ENCODE peak calls at places on chromosomes 4 and X, in seven cellular contexts. J is GM23338, H is ovary, P is lung, U is bronchial epithelial cell, V is thoracic aorta, K is dorsolateral prefrontal cortex. O is an unnamed sample.

GRCh38 chrX:24260827-24261550 is 52.9 kb downstream of the SUPT20HL2 start:
- DNase-seq in J (no peak), H (peak; percentile 19), P (no peak), U (no peak), V (no peak), K (no peak), O (no peak)

GRCh38 chr4:2142630-2143427 is 83.7 kb downstream of the NAT8L start:
- DNase-seq in J (no peak), H (no peak), P (no peak), U (no peak), V (no peak), K (no peak), O (no peak)

GRCh38 chr4:68748181-68748981 is 67.4 kb upstream of the UGT2B10 start:
- DNase-seq in J (no peak), H (no peak), P (no peak), U (peak; percentile 77), V (no peak), K (no peak), O (no peak)

GRCh38 chr4:47876784-47877183 is 37.6 kb downstream of the NFXL1 start:
- DNase-seq in J (no peak), H (no peak), P (no peak), U (no peak), V (no peak), K (no peak), O (no peak)

GRCh38 chr4:146054676-146055075 is 116.1 kb upstream of the ZNF827 start:
- DNase-seq in J (no peak), H (no peak), P (no peak), U (peak; percentile 64), V (no peak), K (no peak), O (no peak)

GRCh38 chrX:50700921-50701320 is 113.1 kb downstream of the SHROOM4 start:
- DNase-seq in J (peak; percentile 28), H (no peak), P (no peak), U (no peak), V (no peak), K (no peak), O (no peak)

GRCh38 chr4:154490261-154490588 is 1.4 kb downstream of the DCHS2 start:
- DNase-seq in J (peak; percentile 67), H (no peak), P (no peak), U (no peak), V (no peak), K (no peak), O (no peak)

GRCh38 chrX:40076750-40077149 is 21.0 kb downstream of the BCOR start:
- DNase-seq in J (no peak), H (no peak), P (no peak), U (no peak), V (no peak), K (no peak), O (no peak)

GRCh38 chr4:76302856-76303438 is 3.6 kb upstream of the STBD1 start:
- DNase-seq in J (no peak), H (no peak), P (no peak), U (no peak), V (no peak), K (no peak), O (no peak)

GRCh38 chr4:139450586-139450985 is 3.3 kb upstream of the RAB33B start:
- DNase-seq in J (no peak), H (no peak), P (no peak), U (no peak), V (no peak), K (no peak), O (no peak)

GRCh38 chr4:137861682-137862081 is 329.4 kb upstream of the PCDH18 start:
- DNase-seq in J (peak; percentile 25), H (no peak), P (no peak), U (peak; percentile 20), V (no peak), K (no peak), O (no peak)

GRCh38 chrX:70452143-70452733 is 7.6 kb downstream of the DLG3 start:
- DNase-seq in J (peak; percentile 77), H (peak; percentile 53), P (peak; percentile 49), U (no peak), V (no peak), K (no peak), O (peak; percentile 37)

GRCh38 chr4:4801013-4801412 is 58.5 kb upstream of the MSX1 start:
- DNase-seq in J (no peak), H (no peak), P (no peak), U (no peak), V (no peak), K (no peak), O (no peak)

GRCh38 chrX:72247206-72247944 is 8.5 kb upstream of the ERCC6L start:
- DNase-seq in J (no peak), H (peak; percentile 26), P (peak; percentile 74), U (no peak), V (no peak), K (no peak), O (no peak)

GRCh38 chr4:69849297-69849696 is 10.6 kb downstream of the SULT1E1 start:
- DNase-seq in J (no peak), H (no peak), P (no peak), U (no peak), V (no peak), K (no peak), O (no peak)

GRCh38 chrX:38649674-38650647 is 88.6 kb downstream of the TSPAN7 start:
- DNase-seq in J (no peak), H (no peak), P (no peak), U (no peak), V (no peak), K (no peak), O (no peak)

GRCh38 chrX:145609951-145610511 is 207.6 kb upstream of the SLITRK2 start:
- DNase-seq in J (no peak), H (no peak), P (no peak), U (peak; percentile 43), V (no peak), K (no peak), O (no peak)

GRCh38 chr4:127261476-127261875 is 371.3 kb upstream of the INTU start:
- DNase-seq in J (no peak), H (no peak), P (no peak), U (peak; percentile 58), V (no peak), K (no peak), O (no peak)

GRCh38 chr4:154911097-154911496 is 130.0 kb downstream of the RBM46 start:
- DNase-seq in J (peak; percentile 65), H (no peak), P (no peak), U (peak; percentile 21), V (no peak), K (no peak), O (no peak)

GRCh38 chr4:159271857-159272256 is 169.0 kb downstream of the RAPGEF2 start:
- DNase-seq in J (no peak), H (no peak), P (no peak), U (peak; percentile 61), V (no peak), K (no peak), O (no peak)

GRCh38 chr4:182918791-182919302 is 1.7 kb upstream of the DCTD start:
- DNase-seq in J (no peak), H (no peak), P (no peak), U (peak; percentile 40), V (no peak), K (no peak), O (no peak)

GRCh38 chr4:146062325-146062715 is 113.2 kb upstream of the LSM6 start:
- DNase-seq in J (no peak), H (no peak), P (no peak), U (no peak), V (no peak), K (no peak), O (no peak)

GRCh38 chr4:68724426-68724825 is 54.0 kb upstream of the UGT2B15 start:
- DNase-seq in J (peak; percentile 11), H (no peak), P (no peak), U (no peak), V (no peak), K (no peak), O (no peak)

GRCh38 chr4:67332627-67333026 is 212.7 kb downstream of the CENPC start:
- DNase-seq in J (peak; percentile 64), H (no peak), P (no peak), U (peak; percentile 38), V (no peak), K (no peak), O (no peak)

GRCh38 chrX:115311666-115312065 is 22.2 kb downstream of the LUZP4 start:
- DNase-seq in J (peak; percentile 66), H (no peak), P (no peak), U (no peak), V (no peak), K (peak; percentile 29), O (no peak)
- TF ChIP-seq CTCF in J (peak; percentile 54), H (no peak), P (no peak), U (no peak), V (no peak), K (no peak), O (no peak)

DNA sequence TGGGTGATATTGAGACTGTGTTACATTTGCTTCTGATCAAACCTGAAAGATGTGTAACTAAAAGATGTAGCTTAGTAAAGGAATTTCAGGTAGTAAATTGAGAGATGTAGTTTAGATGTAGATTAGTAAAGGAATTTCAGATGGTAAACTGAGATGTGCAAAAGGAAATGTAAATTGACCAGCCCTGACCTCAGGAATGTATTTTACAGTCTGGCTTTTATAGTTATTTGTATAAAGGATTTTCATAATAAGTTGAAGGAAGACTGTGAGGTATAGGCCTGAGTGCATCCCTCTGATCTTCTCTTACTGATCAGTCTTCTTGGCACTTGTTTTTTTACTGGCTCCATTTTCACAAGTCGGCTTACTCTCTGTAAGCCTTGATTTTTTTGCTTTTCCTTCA is 3.2 kb downstream of the KLHL2 start:
- DNase-seq in J (no peak), H (no peak), P (no peak), U (no peak), V (no peak), K (no peak), O (no peak)
- H3K4me3 ChIP-seq in J (no peak overlapping the region), H (no peak overlapping the region), P (no peak overlapping the region), U (no peak overlapping the region), V (no peak overlapping the region), K (peak overlapping the region; percentile 88), O (no peak overlapping the region)

DNA sequence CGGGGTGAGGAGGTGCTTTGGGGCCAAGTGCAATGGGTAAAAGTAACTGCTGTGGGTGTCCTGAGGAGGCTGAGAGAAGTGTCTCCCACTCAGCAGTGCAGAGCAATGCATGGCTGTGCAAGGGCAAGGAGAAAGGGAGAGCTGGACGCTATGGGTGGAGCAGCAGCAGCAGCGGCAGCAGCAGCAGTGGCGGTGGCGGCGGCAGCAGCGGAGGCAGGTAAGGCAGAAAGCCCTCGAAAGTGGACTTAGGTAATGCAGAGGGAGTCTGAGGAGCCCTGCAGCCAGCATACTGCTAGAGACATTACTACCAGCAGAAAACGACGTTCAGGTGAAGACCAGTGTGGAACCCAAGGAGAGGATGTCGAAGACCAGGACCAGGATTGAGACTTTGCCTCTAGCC is 82.1 kb downstream of the NYX start:
- DNase-seq in J (no peak), H (no peak), P (no peak), U (no peak), V (no peak), K (no peak), O (no peak)
- H3K27me3 ChIP-seq in J (no peaks in the 10 kb centered on the region), H (no peaks in the 10 kb centered on the region), P (no peaks in the 10 kb centered on the region), U (no peaks in the 10 kb centered on the region), V (no peaks in the 10 kb centered on the region), K (peaks cover 5% of the 10 kb centered on the region), O (no peaks in the 10 kb centered on the region)

DNA sequence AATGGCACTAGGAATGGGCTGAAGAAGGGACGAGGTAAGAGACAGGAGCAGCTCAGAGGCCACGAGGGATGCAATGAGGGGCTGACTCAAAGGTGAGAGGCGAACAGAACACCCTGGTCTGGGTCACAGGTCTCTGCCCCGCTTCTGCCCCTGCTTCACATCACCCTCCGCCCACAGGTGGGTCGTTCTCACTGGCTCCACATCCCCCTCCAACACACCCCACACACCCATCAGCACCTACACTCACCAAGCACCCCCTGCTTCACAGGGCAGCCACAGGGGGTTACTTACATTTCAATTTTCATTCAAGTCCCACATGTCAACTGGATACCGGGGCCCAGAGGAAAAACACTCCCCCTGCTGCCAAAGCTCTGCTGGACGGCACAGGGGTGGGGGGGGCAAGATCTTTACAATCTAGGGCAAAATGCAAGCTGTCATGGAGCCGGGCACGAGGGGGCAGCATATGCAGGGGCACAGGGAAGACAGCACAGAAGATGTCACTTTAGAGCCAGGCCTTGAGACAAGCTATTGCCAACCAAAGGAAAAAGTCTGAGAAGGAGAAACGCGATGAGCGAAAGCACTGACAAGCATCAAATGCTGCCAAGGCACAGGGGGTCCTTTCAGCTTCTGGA is 94.1 kb downstream of the AFAP1 start:
- DNase-seq in J (peak; percentile 45), H (no peak), P (no peak), U (no peak), V (no peak), K (no peak), O (no peak)
- TF ChIP-seq CTCF in J (peak; percentile 55), H (no peak), P (no peak), U (no peak), V (no peak), K (no peak), O (no peak)

O was measured in left ventricle myocardium inferior.